ENCODE peak calls at places on chromosomes 7 and 10, in ten cellular contexts. C is ovary; G is stomach; L is esophagus squamous epithelium; P is GM23248; A is CD4-positive, alpha-beta memory T cell; K is kidney; N is breast epithelium; V is fibroblast of lung; B is psoas muscle. O is an unnamed sample. For H3K4me1, the result is how much of the 10 kb centered on the place peaks cover.

GRCh38 chr7:46197833-46198540 is 276.9 kb upstream of the IGFBP3 start:
- DNase-seq in C (peak), B (no peak), P (no peak), N (no peak), V (no peak), L (no peak), A (no peak), G (no peak), K (no peak), O (no peak)

GRCh38 chr10:129841071-129841470 is 123.0 kb downstream of the EBF3 start:
- DNase-seq in N (no peak), P (no peak), C (no peak), B (no peak), L (no peak), V (no peak), A (no peak), K (no peak), G (no peak), O (no peak)

GRCh38 chr10:89217057-89217990 is 10.2 kb upstream of the CH25H start:
- DNase-seq in N (no peak), P (peak), K (no peak), C (peak), L (no peak), V (peak), A (peak), G (peak), B (peak), O (peak)

GRCh38 chr10:73649876-73650536 is 5.8 kb downstream of the SYNPO2L start:
- DNase-seq in G (no peak), B (no peak), N (no peak), L (no peak), A (no peak), P (peak), C (no peak), V (no peak), K (no peak), O (no peak)

GRCh38 chr10:124032982-124033886 is 60.2 kb downstream of the CHST15 start:
- DNase-seq in P (peak), N (no peak), V (peak), A (no peak), G (no peak), B (no peak), L (no peak), K (peak), C (peak), O (no peak)

GRCh38 chr7:133858311-133858710 is 268.8 kb upstream of the LRGUK start:
- DNase-seq in L (no peak), V (no peak), G (no peak), C (no peak), A (no peak), N (no peak), K (no peak), P (no peak), B (no peak), O (no peak)

GRCh38 chr10:26389533-26389932 is 48.6 kb upstream of the APBB1IP start:
- DNase-seq in A (no peak), P (no peak), V (no peak), C (no peak), L (no peak), B (no peak), K (no peak), N (no peak), G (no peak), O (no peak)

GRCh38 chr7:2529161-2530075 is 9.8 kb downstream of the LFNG start:
- DNase-seq in B (peak), N (no peak), C (no peak), K (peak), P (peak), L (peak), V (peak), G (peak), A (peak), O (no peak)

GRCh38 chr10:71124921-71125748 is 87.2 kb upstream of the UNC5B start:
- DNase-seq in L (no peak), G (no peak), C (no peak), V (no peak), P (no peak), K (no peak), A (no peak), B (no peak), N (no peak), O (no peak)

GRCh38 chr10:30742471-30742870 is 112.9 kb upstream of the LYZL2 start:
- DNase-seq in G (no peak), A (no peak), N (no peak), C (no peak), V (no peak), P (no peak), B (no peak), K (no peak), L (no peak), O (no peak)

GRCh38 chr10:48505394-48506112 is 99.3 kb downstream of the ARHGAP22 start:
- DNase-seq in P (no peak), C (peak), A (no peak), L (no peak), V (no peak), N (no peak), B (no peak), K (peak), G (peak), O (peak)

GRCh38 chr10:98431016-98431415 is 15.7 kb downstream of the HPS1 start:
- DNase-seq in C (no peak), P (no peak), N (no peak), B (no peak), A (no peak), L (no peak), K (no peak), V (no peak), G (no peak), O (no peak)

GRCh38 chr7:154503962-154504550 is 451.9 kb downstream of the DPP6 start:
- DNase-seq in B (no peak), V (peak), A (peak), G (no peak), L (no peak), K (no peak), N (no peak), P (peak), C (no peak), O (peak)

GRCh38 chr7:25726180-25726579 is 425.8 kb upstream of the NFE2L3 start:
- DNase-seq in V (no peak), B (no peak), G (no peak), P (no peak), K (peak), N (no peak), L (no peak), C (no peak), A (no peak), O (no peak)

GRCh38 chr7:36158321-36158605 is 5.2 kb downstream of the EEPD1 start:
- DNase-seq in G (no peak), K (no peak), P (no peak), C (no peak), B (no peak), L (no peak), V (no peak), A (no peak), N (no peak), O (no peak)

GRCh38 chr10:115171392-115171960 is 78.3 kb downstream of the ATRNL1 start:
- DNase-seq in N (no peak), G (no peak), C (no peak), B (no peak), A (no peak), K (no peak), V (peak), L (no peak), P (peak), O (no peak)

GRCh38 chr7:123627859-123628258 is 26.2 kb downstream of the ASB15 start:
- DNase-seq in V (no peak), L (no peak), A (no peak), B (no peak), G (no peak), C (no peak), P (no peak), N (no peak), K (no peak), O (no peak)

GRCh38 chr7:138891446-138891810 is 89.8 kb downstream of the KIAA1549 start:
- DNase-seq in B (no peak), A (no peak), G (no peak), N (no peak), L (no peak), V (peak), K (no peak), P (peak), C (no peak), O (no peak)

GRCh38 chr10:44510716-44511115 is 125.8 kb upstream of the CXCL12 start:
- DNase-seq in A (no peak), L (no peak), N (no peak), P (peak), C (no peak), K (no peak), B (no peak), G (no peak), V (no peak), O (no peak)

GRCh38 chr10:33772370-33773331 is 438.2 kb upstream of the NRP1 start:
- DNase-seq in A (no peak), P (peak), V (no peak), B (peak), C (no peak), G (no peak), N (no peak), K (no peak), L (no peak), O (no peak)

GRCh38 chr7:134777470-134777869 is 2.0 kb upstream of the CALD1 start:
- DNase-seq in A (no peak), C (no peak), V (no peak), B (no peak), G (no peak), P (no peak), K (no peak), L (no peak), N (no peak), O (no peak)

GRCh38 chr7:142263598-142264380 is 5.9 kb upstream of the PRSS58 start:
- DNase-seq in C (no peak), A (no peak), K (no peak), N (no peak), V (no peak), B (no peak), G (no peak), L (no peak), P (peak), O (no peak)

GRCh38 chr7:149690688-149691446 is 82.5 kb downstream of the ZNF467 start:
- DNase-seq in V (peak), L (no peak), A (no peak), C (peak), P (peak), G (no peak), N (no peak), B (peak), K (peak), O (no peak)

GRCh38 chr10:51389415-51390342 is 309.7 kb downstream of the CSTF2T start:
- DNase-seq in L (no peak), C (no peak), V (peak), K (no peak), G (peak), P (peak), N (no peak), B (peak), A (peak), O (no peak)

GRCh38 chr10:3009341-3009740 is 58.0 kb upstream of the PFKP start:
- DNase-seq in P (no peak), N (no peak), V (no peak), C (no peak), K (no peak), B (no peak), G (no peak), A (no peak), L (no peak), O (no peak)

GRCh38 chr10:3008518-3009195 is 58.7 kb upstream of the PFKP start:
- DNase-seq in C (no peak), A (no peak), L (no peak), G (no peak), P (no peak), B (no peak), V (peak), K (no peak), N (no peak), O (no peak)

GRCh38 chr10:3010327-3010726 is 57.0 kb upstream of the PFKP start:
- DNase-seq in C (no peak), G (no peak), B (no peak), A (no peak), V (no peak), N (no peak), P (no peak), K (no peak), L (no peak), O (no peak)

GRCh38 chr10:3002304-3002703 is 65.0 kb upstream of the PFKP start:
- DNase-seq in G (no peak), V (no peak), A (no peak), B (no peak), C (no peak), L (no peak), K (no peak), N (no peak), P (no peak), O (no peak)

GRCh38 chr10:3006093-3006492 is 61.3 kb upstream of the PFKP start:
- DNase-seq in C (no peak), B (no peak), G (no peak), K (no peak), N (no peak), P (no peak), L (no peak), V (no peak), A (no peak), O (no peak)
- H3K27ac ChIP-seq in C (no peak), B (no peak), G (no peak), K (no peak), N (no peak), P (no peak), L (no peak), V (no peak), A (no peak), O (no peak)

DNA sequence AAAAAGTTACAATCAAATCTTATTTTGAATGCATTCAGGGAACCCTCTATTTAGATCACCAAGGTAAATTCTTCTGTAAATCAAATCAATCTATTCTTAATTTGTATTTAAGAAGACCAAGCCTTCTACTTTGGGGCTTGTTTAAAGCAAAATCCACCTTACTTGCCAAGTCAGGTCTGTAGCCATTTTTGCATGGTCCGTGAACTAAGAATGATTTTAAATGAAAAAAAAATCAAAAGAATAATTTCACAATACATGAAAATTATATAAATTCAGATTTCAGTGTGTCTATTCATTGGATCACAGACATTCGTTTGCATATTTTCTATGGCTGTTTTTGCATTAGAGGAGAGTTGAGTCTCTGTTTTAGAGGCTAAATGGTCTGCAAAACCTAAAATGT is 59.4 kb downstream of the SYPL1 start:
- DNase-seq in P (no peak), C (no peak), K (no peak), A (no peak), B (no peak), V (no peak), L (no peak), G (no peak), N (no peak), O (no peak)
- H3K4me1 ChIP-seq in P (under half), C (under half), K (under half), A (under half), B (under half), V (under half), L (under half), G (under half), N (under half), O (under half)

GRCh38 chr7:151341357-151342101 is at the start of gene NUB1:
- DNase-seq in P (peak), G (peak), L (peak), V (peak), C (peak), N (peak), A (peak), B (peak), K (peak), O (peak)

GRCh38 chr7:151342102-151342646 is 562 bp downstream of the NUB1 start:
- DNase-seq in L (no peak), B (no peak), K (no peak), P (peak), N (no peak), A (peak), G (no peak), C (no peak), V (peak), O (no peak)

GRCh38 chr7:151340794-151341356 is 737 bp upstream of the NUB1 start:
- DNase-seq in C (no peak), B (no peak), N (no peak), K (no peak), A (no peak), P (peak), G (no peak), V (no peak), L (no peak), O (no peak)

GRCh38 chr7:151343516-151343915 is 1.9 kb downstream of the NUB1 start:
- DNase-seq in B (no peak), V (no peak), K (no peak), L (no peak), P (no peak), A (no peak), G (no peak), C (no peak), N (no peak), O (no peak)

DNA sequence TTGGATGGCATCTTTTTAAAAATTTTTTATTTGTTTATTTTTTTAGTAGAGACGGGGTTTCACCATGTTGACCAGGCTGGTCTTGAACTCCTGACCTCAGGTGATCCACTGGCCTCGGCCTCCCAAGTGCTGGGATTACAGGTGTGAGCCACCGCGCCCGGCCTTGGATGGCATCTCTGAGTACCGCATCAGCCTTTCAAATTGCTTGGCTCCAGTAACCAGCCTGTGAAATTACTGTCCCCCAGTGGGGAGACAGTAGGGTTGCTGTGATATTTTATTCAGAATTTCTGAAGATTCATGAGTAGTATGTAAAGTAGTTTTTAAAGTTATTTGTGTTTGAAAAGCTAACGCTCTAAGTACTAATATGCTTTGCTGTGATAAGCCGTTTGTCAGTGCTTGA is 1.2 kb downstream of the NUB1 start:
- DNase-seq in C (no peak), L (no peak), N (no peak), P (peak), K (no peak), A (no peak), G (no peak), B (no peak), V (no peak), O (no peak)
- H3K27ac ChIP-seq in C (no peak), L (no peak), N (no peak), P (peak), K (no peak), A (peak), G (peak), B (no peak), V (peak), O (peak)

DNA sequence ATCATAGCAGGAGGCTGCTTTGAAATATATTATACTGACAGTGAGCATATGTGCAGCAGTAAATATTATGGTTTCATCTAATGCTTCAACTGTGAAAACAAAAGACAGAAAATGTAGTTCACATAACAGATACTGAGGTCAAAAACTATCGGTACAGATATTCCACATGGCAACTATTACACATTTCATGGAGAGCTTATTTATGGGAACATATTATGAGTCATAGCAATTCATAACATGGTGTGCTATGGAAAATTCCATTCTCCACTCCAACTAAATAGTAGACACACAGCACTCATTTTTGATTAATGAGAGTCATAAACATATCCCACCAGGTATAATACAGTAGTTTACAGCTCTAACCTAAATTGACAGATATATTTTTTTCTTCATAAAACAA is 475.5 kb upstream of the KLF6 start:
- DNase-seq in G (no peak), V (peak), L (no peak), K (no peak), B (no peak), C (no peak), A (no peak), P (peak), N (no peak), O (no peak)
- H3K4me1 ChIP-seq in G (under half), V (under half), L (under half), K (under half), B (under half), C (under half), A (under half), P (under half), N (under half), O (under half)

GRCh38 chr10:59971915-59972314 is 65.6 kb upstream of the CCDC6 start:
- DNase-seq in K (no peak), P (no peak), A (no peak), G (peak), N (no peak), L (no peak), V (peak), C (no peak), B (no peak), O (no peak)

GRCh38 chr10:59965899-59966650 is 59.7 kb upstream of the CCDC6 start:
- DNase-seq in N (no peak), V (no peak), L (no peak), P (no peak), A (no peak), K (no peak), B (no peak), G (no peak), C (no peak), O (no peak)

GRCh38 chr10:59968705-59969104 is 62.3 kb upstream of the CCDC6 start:
- DNase-seq in N (no peak), G (peak), K (no peak), P (no peak), B (no peak), L (no peak), A (no peak), V (no peak), C (no peak), O (no peak)

GRCh38 chr10:59967079-59967478 is 60.7 kb upstream of the CCDC6 start:
- DNase-seq in C (no peak), A (no peak), V (no peak), L (no peak), N (no peak), K (no peak), B (no peak), G (no peak), P (no peak), O (no peak)

GRCh38 chr10:59970396-59971368 is 64.3 kb upstream of the CCDC6 start:
- DNase-seq in C (no peak), B (no peak), N (no peak), L (no peak), G (no peak), V (no peak), P (no peak), K (no peak), A (no peak), O (no peak)
- H3K27ac ChIP-seq in C (no peak), B (no peak), N (peak), L (no peak), G (no peak), V (no peak), P (no peak), K (no peak), A (no peak), O (no peak)

O was measured in naive thymus-derived CD4-positive, alpha-beta T cell.